ENCODE peak calls at places on chromosomes 3 and 15, in nine cellular contexts. One of them, this sample, is unnamed.

GRCh38 chr3:151480492-151480891 is 19.6 kb upstream of the IGSF10 start:
- DNase-seq in RWPE1: no peak
- DNase-seq in type B pancreatic cell: no peak
- DNase-seq in GM10248: no peak
- DNase-seq in AG04450: no peak
- DNase-seq in Panc1: no peak
- DNase-seq in fibroblast of pulmonary artery: no peak
- DNase-seq in fibroblast of the aortic adventitia: no peak
- DNase-seq in H1: no peak
- DNase-seq in this sample: no peak

GRCh38 chr3:71022552-71023335 is 560.8 kb downstream of the FOXP1 start:
- DNase-seq in type B pancreatic cell: no peak
- DNase-seq in fibroblast of the aortic adventitia: peak; percentile 15
- DNase-seq in RWPE1: no peak
- DNase-seq in AG04450: no peak
- DNase-seq in Panc1: no peak
- DNase-seq in fibroblast of pulmonary artery: no peak
- DNase-seq in GM10248: no peak
- DNase-seq in H1: peak; percentile 52
- DNase-seq in this sample: no peak

GRCh38 chr3:66336358-66336766 is 115.6 kb downstream of the SLC25A26 start:
- DNase-seq in RWPE1: no peak
- DNase-seq in fibroblast of the aortic adventitia: peak; percentile 91
- DNase-seq in fibroblast of pulmonary artery: peak; percentile 69
- DNase-seq in GM10248: no peak
- DNase-seq in AG04450: peak; percentile 37
- DNase-seq in H1: no peak
- DNase-seq in type B pancreatic cell: no peak
- DNase-seq in Panc1: no peak
- DNase-seq in this sample: no peak

GRCh38 chr15:25242957-25243799 is 195.6 kb downstream of the UBE3A start:
- DNase-seq in GM10248: no peak
- DNase-seq in H1: no peak
- DNase-seq in fibroblast of pulmonary artery: no peak
- DNase-seq in fibroblast of the aortic adventitia: no peak
- DNase-seq in type B pancreatic cell: peak; percentile 53
- DNase-seq in Panc1: no peak
- DNase-seq in AG04450: no peak
- DNase-seq in RWPE1: no peak
- DNase-seq in this sample: no peak

GRCh38 chr3:134161817-134162396 is 88.8 kb downstream of the RYK start:
- DNase-seq in RWPE1: no peak
- DNase-seq in type B pancreatic cell: no peak
- DNase-seq in H1: no peak
- DNase-seq in GM10248: no peak
- DNase-seq in fibroblast of pulmonary artery: no peak
- DNase-seq in Panc1: no peak
- DNase-seq in AG04450: no peak
- DNase-seq in fibroblast of the aortic adventitia: no peak
- DNase-seq in this sample: no peak

GRCh38 chr15:52392008-52392687 is 96.5 kb upstream of the MYO5C start:
- DNase-seq in fibroblast of pulmonary artery: peak; percentile 3
- DNase-seq in GM10248: no peak
- DNase-seq in type B pancreatic cell: no peak
- DNase-seq in Panc1: no peak
- DNase-seq in H1: no peak
- DNase-seq in RWPE1: peak; percentile 64
- DNase-seq in AG04450: no peak
- DNase-seq in fibroblast of the aortic adventitia: peak; percentile 22
- DNase-seq in this sample: no peak

GRCh38 chr3:155809181-155809580 is 3.1 kb upstream of the C3orf33 start:
- DNase-seq in GM10248: no peak
- DNase-seq in fibroblast of pulmonary artery: peak; percentile 38
- DNase-seq in AG04450: no peak
- DNase-seq in RWPE1: no peak
- DNase-seq in Panc1: no peak
- DNase-seq in fibroblast of the aortic adventitia: peak; percentile 45
- DNase-seq in H1: no peak
- DNase-seq in type B pancreatic cell: no peak
- DNase-seq in this sample: no peak

GRCh38 chr15:33584797-33585196 is 274.0 kb downstream of the RYR3 start:
- DNase-seq in Panc1: peak; percentile 7
- DNase-seq in H1: no peak
- DNase-seq in GM10248: no peak
- DNase-seq in fibroblast of pulmonary artery: peak; percentile 75
- DNase-seq in AG04450: no peak
- DNase-seq in fibroblast of the aortic adventitia: peak; percentile 35
- DNase-seq in type B pancreatic cell: no peak
- DNase-seq in RWPE1: peak; percentile 71
- DNase-seq in this sample: no peak

GRCh38 chr3:45170071-45170470 is 23.9 kb upstream of the CDCP1 start:
- DNase-seq in H1: no peak
- DNase-seq in fibroblast of the aortic adventitia: peak; percentile 18
- DNase-seq in fibroblast of pulmonary artery: no peak
- DNase-seq in AG04450: no peak
- DNase-seq in GM10248: no peak
- DNase-seq in RWPE1: no peak
- DNase-seq in type B pancreatic cell: no peak
- DNase-seq in Panc1: no peak
- DNase-seq in this sample: no peak

GRCh38 chr15:28165791-28166190 is 66.7 kb upstream of the OCA2 start:
- DNase-seq in fibroblast of the aortic adventitia: peak; percentile 27
- DNase-seq in AG04450: no peak
- DNase-seq in RWPE1: no peak
- DNase-seq in Panc1: no peak
- DNase-seq in H1: no peak
- DNase-seq in type B pancreatic cell: no peak
- DNase-seq in fibroblast of pulmonary artery: no peak
- DNase-seq in GM10248: no peak
- DNase-seq in this sample: no peak

GRCh38 chr3:48636149-48636548 is 888 bp upstream of the SLC26A6 start:
- DNase-seq in type B pancreatic cell: no peak
- DNase-seq in AG04450: no peak
- DNase-seq in fibroblast of pulmonary artery: no peak
- DNase-seq in Panc1: no peak
- DNase-seq in H1: no peak
- DNase-seq in fibroblast of the aortic adventitia: no peak
- DNase-seq in GM10248: no peak
- DNase-seq in RWPE1: no peak
- DNase-seq in this sample: no peak

GRCh38 chr3:195312714-195313113 is 41.8 kb upstream of the XXYLT1 start:
- DNase-seq in AG04450: no peak
- DNase-seq in Panc1: no peak
- DNase-seq in H1: no peak
- DNase-seq in fibroblast of the aortic adventitia: no peak
- DNase-seq in GM10248: no peak
- DNase-seq in type B pancreatic cell: no peak
- DNase-seq in fibroblast of pulmonary artery: no peak
- DNase-seq in RWPE1: no peak
- DNase-seq in this sample: no peak

GRCh38 chr3:165128544-165128943 is 50.2 kb upstream of the SI start:
- DNase-seq in type B pancreatic cell: no peak
- DNase-seq in H1: no peak
- DNase-seq in GM10248: no peak
- DNase-seq in RWPE1: no peak
- DNase-seq in fibroblast of the aortic adventitia: no peak
- DNase-seq in Panc1: no peak
- DNase-seq in fibroblast of pulmonary artery: no peak
- DNase-seq in AG04450: no peak
- DNase-seq in this sample: no peak

GRCh38 chr15:62889734-62890505 is 152.6 kb upstream of the TPM1 start:
- DNase-seq in GM10248: no peak
- DNase-seq in Panc1: no peak
- DNase-seq in fibroblast of the aortic adventitia: peak; percentile 91
- DNase-seq in RWPE1: no peak
- DNase-seq in fibroblast of pulmonary artery: peak; percentile 73
- DNase-seq in type B pancreatic cell: no peak
- DNase-seq in H1: no peak
- DNase-seq in AG04450: no peak
- DNase-seq in this sample: no peak

GRCh38 chr3:183937601-183938286 is 53.1 kb upstream of the PARL start:
- DNase-seq in type B pancreatic cell: no peak
- DNase-seq in H1: no peak
- DNase-seq in fibroblast of pulmonary artery: no peak
- DNase-seq in GM10248: no peak
- DNase-seq in RWPE1: no peak
- DNase-seq in Panc1: no peak
- DNase-seq in AG04450: no peak
- DNase-seq in fibroblast of the aortic adventitia: no peak
- DNase-seq in this sample: no peak

GRCh38 chr3:46102780-46103130 is 75.5 kb upstream of the XCR1 start:
- DNase-seq in GM10248: no peak
- DNase-seq in RWPE1: no peak
- DNase-seq in AG04450: no peak
- DNase-seq in fibroblast of the aortic adventitia: no peak
- DNase-seq in type B pancreatic cell: no peak
- DNase-seq in fibroblast of pulmonary artery: no peak
- DNase-seq in Panc1: no peak
- DNase-seq in H1: no peak
- DNase-seq in this sample: no peak

GRCh38 chr3:71478568-71478967 is 105.0 kb downstream of the FOXP1 start:
- DNase-seq in H1: no peak
- DNase-seq in fibroblast of pulmonary artery: no peak
- DNase-seq in type B pancreatic cell: no peak
- DNase-seq in AG04450: no peak
- DNase-seq in GM10248: no peak
- DNase-seq in Panc1: no peak
- DNase-seq in RWPE1: no peak
- DNase-seq in fibroblast of the aortic adventitia: no peak
- DNase-seq in this sample: no peak

GRCh38 chr3:185770071-185770470 is 54.8 kb downstream of the IGF2BP2 start:
- DNase-seq in Panc1: no peak
- DNase-seq in AG04450: no peak
- DNase-seq in fibroblast of the aortic adventitia: no peak
- DNase-seq in type B pancreatic cell: no peak
- DNase-seq in H1: peak; percentile 45
- DNase-seq in fibroblast of pulmonary artery: no peak
- DNase-seq in RWPE1: no peak
- DNase-seq in GM10248: no peak
- DNase-seq in this sample: no peak
- TF ChIP-seq CTCF in Panc1: no peak
- TF ChIP-seq CTCF in AG04450: no peak
- TF ChIP-seq CTCF in fibroblast of the aortic adventitia: no peak
- TF ChIP-seq CTCF in type B pancreatic cell: no peak
- TF ChIP-seq CTCF in H1: no peak
- TF ChIP-seq CTCF in fibroblast of pulmonary artery: no peak
- TF ChIP-seq CTCF in RWPE1: no peak
- TF ChIP-seq CTCF in GM10248: no peak
- TF ChIP-seq CTCF in this sample: no peak

GRCh38 chr3:72818092-72818721 is 30.0 kb downstream of the SHQ1 start:
- DNase-seq in Panc1: peak; percentile 2
- DNase-seq in fibroblast of pulmonary artery: peak; percentile 63
- DNase-seq in type B pancreatic cell: no peak
- DNase-seq in RWPE1: peak; percentile 12
- DNase-seq in AG04450: no peak
- DNase-seq in GM10248: no peak
- DNase-seq in H1: no peak
- DNase-seq in fibroblast of the aortic adventitia: peak; percentile 65
- DNase-seq in this sample: no peak
- TF ChIP-seq CTCF in Panc1: peak; percentile 31
- TF ChIP-seq CTCF in fibroblast of pulmonary artery: peak; percentile 77
- TF ChIP-seq CTCF in type B pancreatic cell: peak; percentile 79
- TF ChIP-seq CTCF in RWPE1: peak; percentile 59
- TF ChIP-seq CTCF in AG04450: peak; percentile 73
- TF ChIP-seq CTCF in GM10248: peak; percentile 73
- TF ChIP-seq CTCF in H1: peak; percentile 55
- TF ChIP-seq CTCF in fibroblast of the aortic adventitia: peak; percentile 73
- TF ChIP-seq CTCF in this sample: peak; percentile 66

DNA sequence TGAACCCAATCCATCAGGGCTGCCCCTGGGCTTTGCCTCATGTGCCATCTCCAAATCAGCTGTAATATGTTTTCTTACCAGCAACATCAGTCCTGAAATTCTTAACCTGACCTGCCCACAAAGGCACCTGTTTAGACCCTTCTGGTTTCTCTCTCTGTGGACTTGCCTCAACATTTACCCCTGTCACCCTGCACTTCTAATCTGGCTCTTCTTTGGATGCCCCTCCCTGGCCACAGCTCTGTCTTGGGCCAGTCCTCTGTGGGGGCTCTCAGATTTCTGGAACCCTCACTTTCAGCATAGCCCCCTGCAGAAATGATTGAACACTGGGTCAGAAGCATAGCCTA is 168.7 kb upstream of the STAC start:
- DNase-seq in GM10248: no peak
- DNase-seq in type B pancreatic cell: no peak
- DNase-seq in RWPE1: no peak
- DNase-seq in fibroblast of the aortic adventitia: no peak
- DNase-seq in fibroblast of pulmonary artery: no peak
- DNase-seq in Panc1: no peak
- DNase-seq in H1: no peak
- DNase-seq in AG04450: no peak
- DNase-seq in this sample: no peak
- TF ChIP-seq CTCF in GM10248: no peak
- TF ChIP-seq CTCF in type B pancreatic cell: no peak
- TF ChIP-seq CTCF in RWPE1: no peak
- TF ChIP-seq CTCF in fibroblast of the aortic adventitia: no peak
- TF ChIP-seq CTCF in fibroblast of pulmonary artery: no peak
- TF ChIP-seq CTCF in Panc1: no peak
- TF ChIP-seq CTCF in H1: no peak
- TF ChIP-seq CTCF in AG04450: no peak
- TF ChIP-seq CTCF in this sample: no peak

GRCh38 chr15:85580914-85581313 is 200.5 kb downstream of the AKAP13 start:
- DNase-seq in fibroblast of pulmonary artery: no peak
- DNase-seq in Panc1: no peak
- DNase-seq in H1: no peak
- DNase-seq in GM10248: no peak
- DNase-seq in RWPE1: no peak
- DNase-seq in AG04450: no peak
- DNase-seq in type B pancreatic cell: no peak
- DNase-seq in fibroblast of the aortic adventitia: no peak
- DNase-seq in this sample: no peak

GRCh38 chr15:85581495-85581894 is 201.1 kb downstream of the AKAP13 start:
- DNase-seq in AG04450: no peak
- DNase-seq in H1: no peak
- DNase-seq in type B pancreatic cell: no peak
- DNase-seq in fibroblast of the aortic adventitia: no peak
- DNase-seq in GM10248: no peak
- DNase-seq in fibroblast of pulmonary artery: peak; percentile 68
- DNase-seq in RWPE1: no peak
- DNase-seq in Panc1: no peak
- DNase-seq in this sample: no peak

GRCh38 chr15:85582076-85582718 is 201.8 kb downstream of the AKAP13 start:
- DNase-seq in Panc1: no peak
- DNase-seq in RWPE1: no peak
- DNase-seq in type B pancreatic cell: no peak
- DNase-seq in fibroblast of the aortic adventitia: peak; percentile 81
- DNase-seq in fibroblast of pulmonary artery: peak; percentile 97
- DNase-seq in AG04450: no peak
- DNase-seq in GM10248: peak; percentile 30
- DNase-seq in H1: no peak
- DNase-seq in this sample: peak; percentile 31

GRCh38 chr15:85579011-85579701 is 198.8 kb downstream of the AKAP13 start:
- DNase-seq in AG04450: no peak
- DNase-seq in GM10248: no peak
- DNase-seq in fibroblast of the aortic adventitia: no peak
- DNase-seq in Panc1: no peak
- DNase-seq in fibroblast of pulmonary artery: no peak
- DNase-seq in RWPE1: no peak
- DNase-seq in type B pancreatic cell: no peak
- DNase-seq in H1: no peak
- DNase-seq in this sample: no peak

GRCh38 chr15:85579957-85580694 is 199.7 kb downstream of the AKAP13 start:
- DNase-seq in H1: no peak
- DNase-seq in AG04450: no peak
- DNase-seq in type B pancreatic cell: no peak
- DNase-seq in RWPE1: no peak
- DNase-seq in fibroblast of pulmonary artery: peak; percentile 81
- DNase-seq in GM10248: peak; percentile 44
- DNase-seq in Panc1: no peak
- DNase-seq in fibroblast of the aortic adventitia: peak; percentile 82
- DNase-seq in this sample: no peak
- TF ChIP-seq CTCF in H1: no peak
- TF ChIP-seq CTCF in AG04450: no peak
- TF ChIP-seq CTCF in type B pancreatic cell: no peak
- TF ChIP-seq CTCF in RWPE1: no peak
- TF ChIP-seq CTCF in fibroblast of pulmonary artery: peak; percentile 3
- TF ChIP-seq CTCF in GM10248: peak; percentile 7
- TF ChIP-seq CTCF in Panc1: no peak
- TF ChIP-seq CTCF in fibroblast of the aortic adventitia: no peak
- TF ChIP-seq CTCF in this sample: no peak

This sample was measured in GM13977.